ENCODE peak calls at places on chromosomes 11 and 22, in five cellular contexts. One of them, this sample, is unnamed.

GRCh38 chr11:12689029-12689755 is 15.0 kb downstream of the TEAD1 start:
- DNase-seq in H1: no peak
- DNase-seq in spleen: no peak
- DNase-seq in AG04450: no peak
- DNase-seq in cardiac muscle cell: no peak
- DNase-seq in this sample: no peak

GRCh38 chr11:102476812-102477211 is 24.2 kb upstream of the TMEM123 start:
- DNase-seq in H1: no peak
- DNase-seq in spleen: no peak
- DNase-seq in AG04450: no peak
- DNase-seq in cardiac muscle cell: peak
- DNase-seq in this sample: no peak

GRCh38 chr11:86211619-86212018 is 32.9 kb upstream of the EED start:
- DNase-seq in H1: no peak
- DNase-seq in spleen: no peak
- DNase-seq in AG04450: no peak
- DNase-seq in cardiac muscle cell: no peak
- DNase-seq in this sample: no peak

GRCh38 chr11:125110506-125110905 is 920 bp downstream of the TMEM218 start:
- DNase-seq in H1: no peak
- DNase-seq in spleen: no peak
- DNase-seq in AG04450: no peak
- DNase-seq in cardiac muscle cell: no peak
- DNase-seq in this sample: no peak

GRCh38 chr11:27296406-27296994 is 66.5 kb downstream of the CCDC34 start:
- DNase-seq in H1: no peak
- DNase-seq in spleen: no peak
- DNase-seq in AG04450: no peak
- DNase-seq in cardiac muscle cell: peak
- DNase-seq in this sample: no peak

GRCh38 chr11:61899146-61899841 is 7.9 kb upstream of the FADS3 start:
- DNase-seq in H1: peak
- DNase-seq in spleen: peak
- DNase-seq in AG04450: no peak
- DNase-seq in cardiac muscle cell: peak
- DNase-seq in this sample: no peak

GRCh38 chr11:2825886-2826678 is 59.5 kb downstream of the CDKN1C start:
- DNase-seq in H1: peak
- DNase-seq in spleen: no peak
- DNase-seq in AG04450: peak
- DNase-seq in cardiac muscle cell: no peak
- DNase-seq in this sample: no peak

GRCh38 chr11:4140067-4140636 is 45.6 kb downstream of the RRM1 start:
- DNase-seq in H1: no peak
- DNase-seq in spleen: no peak
- DNase-seq in AG04450: no peak
- DNase-seq in cardiac muscle cell: no peak
- DNase-seq in this sample: no peak

GRCh38 chr22:50148166-50148500 is 22.4 kb upstream of the PANX2 start:
- DNase-seq in H1: no peak
- DNase-seq in spleen: no peak
- DNase-seq in AG04450: no peak
- DNase-seq in cardiac muscle cell: no peak
- DNase-seq in this sample: no peak

GRCh38 chr22:20033045-20033706 is 12.3 kb downstream of the TANGO2 start:
- DNase-seq in H1: no peak
- DNase-seq in spleen: no peak
- DNase-seq in AG04450: no peak
- DNase-seq in cardiac muscle cell: no peak
- DNase-seq in this sample: no peak

GRCh38 chr22:43838161-43838560 is 24.2 kb downstream of the SULT4A1 start:
- DNase-seq in H1: no peak
- DNase-seq in spleen: no peak
- DNase-seq in AG04450: no peak
- DNase-seq in cardiac muscle cell: no peak
- DNase-seq in this sample: no peak

GRCh38 chr11:70952171-70952570 is 300.2 kb downstream of the SHANK2 start:
- DNase-seq in H1: no peak
- DNase-seq in spleen: no peak
- DNase-seq in AG04450: no peak
- DNase-seq in cardiac muscle cell: no peak
- DNase-seq in this sample: no peak

GRCh38 chr11:119741369-119742262 is 12.6 kb upstream of the NECTIN1 start:
- DNase-seq in H1: no peak
- DNase-seq in spleen: peak
- DNase-seq in AG04450: no peak
- DNase-seq in cardiac muscle cell: peak
- DNase-seq in this sample: no peak

GRCh38 chr11:100817620-100818019 is 130.5 kb downstream of the ARHGAP42 start:
- DNase-seq in H1: no peak
- DNase-seq in spleen: no peak
- DNase-seq in AG04450: no peak
- DNase-seq in cardiac muscle cell: no peak
- DNase-seq in this sample: no peak
- TF ChIP-seq CTCF in H1: no peak
- TF ChIP-seq CTCF in spleen: no peak
- TF ChIP-seq CTCF in AG04450: no peak
- TF ChIP-seq CTCF in cardiac muscle cell: no peak
- TF ChIP-seq CTCF in this sample: peak

GRCh38 chr22:42585096-42585495 is 29.6 kb downstream of the POLDIP3 start:
- DNase-seq in H1: no peak
- DNase-seq in spleen: no peak
- DNase-seq in AG04450: no peak
- DNase-seq in cardiac muscle cell: no peak
- DNase-seq in this sample: no peak

GRCh38 chr22:42582987-42583386 is 29.2 kb downstream of the SERHL2 start:
- DNase-seq in H1: no peak
- DNase-seq in spleen: no peak
- DNase-seq in AG04450: no peak
- DNase-seq in cardiac muscle cell: no peak
- DNase-seq in this sample: no peak

GRCh38 chr22:42581762-42582716 is 28.3 kb downstream of the SERHL2 start:
- DNase-seq in H1: peak
- DNase-seq in spleen: peak
- DNase-seq in AG04450: no peak
- DNase-seq in cardiac muscle cell: peak
- DNase-seq in this sample: no peak

GRCh38 chr22:42584364-42584940 is 30.2 kb downstream of the POLDIP3 start:
- DNase-seq in H1: no peak
- DNase-seq in spleen: no peak
- DNase-seq in AG04450: no peak
- DNase-seq in cardiac muscle cell: no peak
- DNase-seq in this sample: no peak
- TF ChIP-seq CTCF in H1: no peak
- TF ChIP-seq CTCF in spleen: no peak
- TF ChIP-seq CTCF in AG04450: no peak
- TF ChIP-seq CTCF in cardiac muscle cell: no peak
- TF ChIP-seq CTCF in this sample: no peak

GRCh38 chr22:39943366-39943765 is 16.8 kb upstream of the TMA7B start:
- DNase-seq in H1: no peak
- DNase-seq in spleen: no peak
- DNase-seq in AG04450: no peak
- DNase-seq in cardiac muscle cell: peak
- DNase-seq in this sample: no peak
- TF ChIP-seq CTCF in H1: peak
- TF ChIP-seq CTCF in spleen: no peak
- TF ChIP-seq CTCF in AG04450: peak
- TF ChIP-seq CTCF in cardiac muscle cell: no peak
- TF ChIP-seq CTCF in this sample: no peak

DNA sequence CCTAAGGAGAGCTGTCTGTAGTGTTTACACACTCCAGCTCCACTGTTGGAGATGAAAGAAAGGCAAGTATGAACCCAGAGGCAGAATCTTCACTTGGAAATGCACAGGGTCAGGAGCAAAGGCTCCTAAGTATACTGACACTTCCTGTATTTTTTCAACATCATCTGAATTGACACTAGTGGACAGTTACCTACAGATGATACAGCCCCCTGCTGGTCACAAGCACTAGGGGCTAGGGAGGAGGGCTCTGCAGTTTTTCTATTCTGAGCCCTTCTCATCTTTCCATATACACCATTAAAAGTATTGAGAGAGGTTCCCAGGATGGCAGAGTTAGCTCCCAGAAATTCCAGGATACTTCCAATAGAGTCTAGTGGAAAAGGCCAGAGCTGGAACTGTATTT is 290.3 kb upstream of the API5 start:
- DNase-seq in H1: no peak
- DNase-seq in spleen: no peak
- DNase-seq in AG04450: no peak
- DNase-seq in cardiac muscle cell: peak
- DNase-seq in this sample: no peak
- TF ChIP-seq CTCF in H1: peak
- TF ChIP-seq CTCF in spleen: no peak
- TF ChIP-seq CTCF in AG04450: no peak
- TF ChIP-seq CTCF in cardiac muscle cell: no peak
- TF ChIP-seq CTCF in this sample: no peak

DNA sequence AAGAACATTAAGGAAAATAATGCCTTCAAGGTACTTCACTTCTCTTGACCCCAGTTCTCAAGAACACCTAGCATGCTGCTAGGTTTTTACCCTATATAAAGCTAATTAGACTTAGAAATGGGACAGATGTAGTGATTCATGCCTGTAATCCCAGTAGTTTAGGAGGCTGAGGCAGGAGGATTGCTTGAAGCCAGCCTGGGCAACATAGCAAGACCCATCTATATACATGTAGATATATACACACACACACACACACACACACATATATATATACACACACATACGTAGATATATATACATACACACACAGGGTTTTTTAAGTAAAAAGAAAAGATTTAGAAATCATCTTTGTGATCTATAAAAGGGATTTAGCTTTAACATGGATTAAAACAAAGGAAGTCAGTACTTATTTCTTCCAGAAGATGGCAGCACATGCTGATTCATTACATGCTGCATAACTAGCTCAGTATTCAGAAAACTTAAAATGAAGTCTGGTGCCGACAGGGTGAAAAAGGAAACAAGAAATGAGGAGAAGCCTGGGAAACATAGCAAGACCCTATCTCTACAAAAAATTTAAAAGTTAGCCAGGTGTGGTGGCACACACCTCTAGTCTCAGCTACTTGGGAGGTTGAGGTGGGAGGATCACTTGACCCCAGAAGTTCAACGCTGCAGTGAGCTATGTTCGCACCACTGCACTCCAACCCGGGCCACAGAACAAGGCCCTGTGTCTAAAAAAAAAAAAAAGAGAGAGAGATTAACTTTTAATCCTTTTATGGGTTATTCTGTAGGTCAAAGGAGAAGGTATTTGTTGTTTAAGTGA is 28.5 kb upstream of the RBX1 start:
- DNase-seq in H1: no peak
- DNase-seq in spleen: no peak
- DNase-seq in AG04450: peak
- DNase-seq in cardiac muscle cell: peak
- DNase-seq in this sample: no peak
- TF ChIP-seq CTCF in H1: no peak
- TF ChIP-seq CTCF in spleen: peak
- TF ChIP-seq CTCF in AG04450: peak
- TF ChIP-seq CTCF in cardiac muscle cell: peak
- TF ChIP-seq CTCF in this sample: peak

DNA sequence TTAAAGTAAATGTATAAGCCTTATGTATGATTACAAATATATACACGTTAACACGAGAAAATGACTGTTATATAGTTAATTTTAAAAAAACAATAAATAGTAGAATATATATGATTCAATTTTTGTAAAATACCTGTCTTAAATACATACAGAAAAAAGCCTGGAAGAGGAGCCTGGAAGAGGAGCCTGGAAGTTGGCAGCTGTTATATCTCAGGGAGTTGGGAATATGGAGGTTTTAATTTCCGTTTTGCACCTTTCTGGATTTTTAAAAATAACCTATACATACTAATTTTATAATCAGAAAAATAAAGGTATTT is 111.6 kb downstream of the WT1 start:
- DNase-seq in H1: no peak
- DNase-seq in spleen: no peak
- DNase-seq in AG04450: no peak
- DNase-seq in cardiac muscle cell: no peak
- DNase-seq in this sample: no peak
- TF ChIP-seq CTCF in H1: no peak
- TF ChIP-seq CTCF in spleen: no peak
- TF ChIP-seq CTCF in AG04450: no peak
- TF ChIP-seq CTCF in cardiac muscle cell: no peak
- TF ChIP-seq CTCF in this sample: peak

DNA sequence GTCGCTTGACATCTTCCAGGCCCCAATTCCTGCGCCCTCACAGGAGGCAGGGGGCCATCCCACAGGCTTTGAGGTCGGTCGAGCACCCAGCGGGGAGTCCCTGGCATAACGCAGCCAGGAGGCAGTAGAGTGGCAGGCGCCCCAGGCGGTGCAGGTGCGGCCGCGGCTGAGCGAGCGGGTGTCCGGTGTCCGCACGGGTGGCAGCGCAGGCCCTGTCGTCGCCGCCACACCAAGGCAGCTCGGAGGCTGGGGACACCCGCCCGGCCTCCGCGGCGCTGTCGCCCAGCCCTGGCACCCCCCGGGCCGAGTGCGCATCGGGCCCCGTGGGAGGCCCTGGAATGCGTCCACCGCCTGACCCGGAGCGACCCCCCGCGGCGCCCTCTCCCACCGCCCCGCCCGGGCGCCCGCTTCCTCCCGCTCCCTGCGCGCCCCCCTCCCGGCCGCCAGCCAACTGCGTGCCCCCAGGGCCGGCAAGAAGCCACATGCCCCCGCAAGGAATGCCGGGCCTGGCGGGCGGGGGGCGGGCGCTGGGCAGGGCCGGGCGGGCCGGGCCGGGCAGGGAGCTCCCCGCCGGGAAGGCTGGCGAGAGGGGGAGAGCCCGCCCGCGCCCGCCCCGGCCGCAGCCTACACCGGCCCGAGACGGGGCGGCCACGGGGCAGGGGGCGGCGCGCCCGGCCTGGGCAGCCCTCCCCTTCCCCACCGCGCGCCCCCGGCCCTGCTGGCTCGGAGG is 33.9 kb downstream of the PRDM11 start:
- DNase-seq in H1: no peak
- DNase-seq in spleen: peak
- DNase-seq in AG04450: no peak
- DNase-seq in cardiac muscle cell: peak
- DNase-seq in this sample: no peak
- TF ChIP-seq CTCF in H1: peak
- TF ChIP-seq CTCF in spleen: peak
- TF ChIP-seq CTCF in AG04450: peak
- TF ChIP-seq CTCF in cardiac muscle cell: peak
- TF ChIP-seq CTCF in this sample: peak

This sample was measured in chondrocyte.